ENCODE peak calls at places on chromosomes 6 and 20, in eight cellular contexts. J, R, Z, Q, I, S, N and E are unnamed samples.

GRCh38 chr6:70194421-70194820 is 108.5 kb downstream of the COL9A1 start:
- DNase-seq in Q (no peak), N (no peak), I (no peak), R (no peak), S (no peak), J (no peak), Z (no peak), E (no peak)

GRCh38 chr20:44544178-44544719 is 22.4 kb upstream of the SERINC3 start:
- DNase-seq in Z (no peak), S (no peak), J (no peak), N (no peak), Q (no peak), I (no peak), R (no peak), E (no peak)

GRCh38 chr20:53711333-53712211 is 117.9 kb upstream of the ZNF217 start:
- DNase-seq in J (no peak), R (no peak), Z (no peak), S (no peak), Q (no peak), N (no peak), I (no peak), E (no peak)

GRCh38 chr20:24007073-24007595 is 18.6 kb upstream of the GGTLC1 start:
- DNase-seq in I (no peak), S (no peak), R (no peak), Z (no peak), N (no peak), Q (no peak), J (no peak), E (no peak)

GRCh38 chr6:90583179-90583578 is 3.7 kb downstream of the MAP3K7 start:
- DNase-seq in I (no peak), J (peak; percentile 16), Q (peak; percentile 11), S (no peak), Z (no peak), N (no peak), R (no peak), E (peak; percentile 37)

GRCh38 chr6:83152913-83153312 is 40.2 kb downstream of the PGM3 start:
- DNase-seq in Q (no peak), Z (no peak), I (no peak), R (no peak), N (no peak), S (no peak), J (no peak), E (no peak)

GRCh38 chr6:134683783-134684765 is 265.8 kb downstream of the ALDH8A1 start:
- DNase-seq in N (no peak), R (no peak), I (no peak), J (peak; percentile 75), Q (peak; percentile 76), S (no peak), Z (no peak), E (peak; percentile 70)

GRCh38 chr20:23139524-23139923 is 53.4 kb upstream of the CD93 start:
- DNase-seq in N (no peak), J (no peak), Z (no peak), I (peak; percentile 2), R (peak; percentile 20), S (no peak), Q (no peak), E (no peak)

GRCh38 chr6:100185615-100186014 is 191.6 kb upstream of the MCHR2 start:
- DNase-seq in I (no peak), J (no peak), S (no peak), Q (no peak), Z (no peak), N (no peak), R (no peak), E (no peak)

GRCh38 chr6:30556714-30556963 is 350 bp upstream of the GNL1 start:
- DNase-seq in S (no peak), R (peak; percentile 93), Q (no peak), J (no peak), N (no peak), I (no peak), Z (peak; percentile 88), E (no peak)

GRCh38 chr6:130293800-130294199 is 71.0 kb upstream of the SAMD3 start:
- DNase-seq in R (no peak), J (peak; percentile 74), S (no peak), Z (peak; percentile 6), Q (peak; percentile 72), N (peak; percentile 61), I (no peak), E (peak; percentile 79)